ENCODE peak calls at places on chromosome 9, in four cellular contexts. T is progenitor cell of endocrine pancreas, O is Ammon's horn, D is stomach. N is an unnamed sample.

GRCh38 chr9:20872340-20872977 is 159.0 kb downstream of the HACD4 start:
- DNase-seq in O (no peak), T (no peak), D (no peak), N (no peak)

GRCh38 chr9:83444110-83444509 is 94.1 kb downstream of the FRMD3 start:
- DNase-seq in T (no peak), O (no peak), D (no peak), N (no peak)

GRCh38 chr9:126781717-126782388 is 23.0 kb upstream of the ZBTB43 start:
- DNase-seq in T (peak), D (peak), O (peak), N (peak)

GRCh38 chr9:78010419-78010818 is 21.2 kb downstream of the GNAQ start:
- DNase-seq in D (no peak), O (no peak), T (no peak), N (no peak)

GRCh38 chr9:137294684-137295312 is 7.3 kb downstream of the NRARP start:
- DNase-seq in D (no peak), O (no peak), T (no peak), N (no peak)

GRCh38 chr9:110351009-110351467 is 13.4 kb upstream of the TXNDC8 start:
- DNase-seq in O (peak), D (no peak), T (no peak), N (no peak)

GRCh38 chr9:98652302-98652701 is 56.4 kb downstream of the GABBR2 start:
- DNase-seq in T (no peak), D (no peak), O (no peak), N (no peak)

GRCh38 chr9:120946259-120946658 is 19.7 kb upstream of the TRAF1 start:
- DNase-seq in D (no peak), O (no peak), T (no peak), N (no peak)

GRCh38 chr9:131419029-131419614 is 25.2 kb downstream of the PRRC2B start:
- DNase-seq in D (no peak), T (no peak), O (no peak), N (no peak)

GRCh38 chr9:8717146-8717545 is 917.6 kb upstream of the DMAC1 start:
- DNase-seq in T (no peak), D (no peak), O (no peak), N (no peak)

GRCh38 chr9:37904647-37905505 is 949 bp upstream of the SLC25A51 start:
- DNase-seq in D (no peak), O (no peak), T (no peak), N (no peak)

GRCh38 chr9:33620738-33621439 is 96.8 kb downstream of the ANKRD18B start:
- DNase-seq in O (no peak), T (no peak), D (no peak), N (no peak)

N was measured in occipital lobe.